ENCODE peak calls at places on chromosomes 4 and X, in eight cellular contexts. C, E, B, F, H, L, T and Z are unnamed samples.

GRCh38 chr4:105657117-105657765 is 51.2 kb downstream of the INTS12 start:
- DNase-seq in C (no peak), E (no peak), B (no peak), F (no peak), H (no peak), L (no peak), T (no peak), Z (no peak)

GRCh38 chr4:15006416-15007024 is 4.2 kb downstream of the CPEB2 start:
- DNase-seq in C (no peak), E (no peak), B (no peak), F (no peak), H (no peak), L (no peak), T (no peak), Z (no peak)

GRCh38 chrX:38939067-38939466 is 137.8 kb downstream of the MID1IP1 start:
- DNase-seq in C (no peak), E (no peak), B (no peak), F (no peak), H (no peak), L (no peak), T (peak), Z (no peak)

GRCh38 chr4:1717129-1718094 is 3.7 kb downstream of the TMEM129 start:
- DNase-seq in C (peak), E (no peak), B (no peak), F (no peak), H (no peak), L (no peak), T (peak), Z (no peak)

GRCh38 chr4:77845400-77845799 is 17.2 kb upstream of the MRPL1 start:
- DNase-seq in C (no peak), E (no peak), B (no peak), F (no peak), H (no peak), L (no peak), T (no peak), Z (no peak)

GRCh38 chrX:43974076-43974475 is 886 bp upstream of the NDP start:
- DNase-seq in C (no peak), E (no peak), B (no peak), F (no peak), H (no peak), L (no peak), T (no peak), Z (no peak)

GRCh38 chr4:154332681-154333421 is 158.7 kb downstream of the DCHS2 start:
- DNase-seq in C (peak), E (peak), B (peak), F (peak), H (peak), L (peak), T (peak), Z (no peak)

GRCh38 chrX:119399772-119400101 is 601 bp downstream of the SLC25A43 start:
- DNase-seq in C (no peak), E (no peak), B (no peak), F (no peak), H (no peak), L (no peak), T (no peak), Z (no peak)

GRCh38 chr4:111636961-111637556 is 508.2 kb upstream of the FAM241A start:
- DNase-seq in C (no peak), E (no peak), B (no peak), F (no peak), H (no peak), L (no peak), T (no peak), Z (no peak)

GRCh38 chr4:54961357-54961975 is 163.9 kb downstream of the KDR start:
- DNase-seq in C (no peak), E (no peak), B (no peak), F (no peak), H (no peak), L (no peak), T (no peak), Z (no peak)

GRCh38 chrX:5842601-5843000 is 386.1 kb downstream of the NLGN4X start:
- DNase-seq in C (no peak), E (no peak), B (no peak), F (no peak), H (no peak), L (no peak), T (no peak), Z (no peak)

GRCh38 chr4:152972821-152973613 is 36.9 kb downstream of the FHDC1 start:
- DNase-seq in C (no peak), E (no peak), B (no peak), F (no peak), H (no peak), L (no peak), T (no peak), Z (no peak)

GRCh38 chr4:88975925-88976511 is 81.0 kb downstream of the FAM13A start:
- DNase-seq in C (no peak), E (no peak), B (no peak), F (no peak), H (no peak), L (no peak), T (no peak), Z (no peak)

GRCh38 chrX:153714256-153714655 is 9.9 kb downstream of the BCAP31 start:
- DNase-seq in C (no peak), E (no peak), B (no peak), F (no peak), H (no peak), L (no peak), T (no peak), Z (no peak)

GRCh38 chr4:147355849-147356248 is 125.0 kb upstream of the EDNRA start:
- DNase-seq in C (no peak), E (no peak), B (no peak), F (no peak), H (no peak), L (no peak), T (no peak), Z (no peak)

GRCh38 chr4:38131371-38132139 is 171.4 kb downstream of the PTTG2 start:
- DNase-seq in C (peak), E (peak), B (peak), F (peak), H (no peak), L (no peak), T (no peak), Z (no peak)

GRCh38 chrX:69538321-69538876 is 34.3 kb downstream of the NALF2 start:
- DNase-seq in C (peak), E (peak), B (peak), F (peak), H (peak), L (peak), T (peak), Z (peak)